ENCODE peak calls at places on chromosomes 13 and 19, in eight cellular contexts. M is upper lobe of right lung; A is CD8-positive, alpha-beta memory T cell; C is ovary; O is heart left ventricle; Y is GM23338; J is fibroblast of lung; F is heart right ventricle. V is an unnamed sample.

GRCh38 chr13:23159205-23159586 is 21.6 kb upstream of the SGCG start:
- DNase-seq in O (no peak), F (peak; percentile 33), J (peak; percentile 12), Y (peak; percentile 90), C (no peak), M (no peak), A (no peak), V (peak; percentile 81)

GRCh38 chr19:13838943-13839192 is 38.1 kb upstream of the NANOS3 start:
- DNase-seq in M (no peak), C (no peak), O (peak; percentile 93), A (no peak), Y (no peak), F (peak; percentile 93), J (no peak), V (no peak)

GRCh38 chr13:80337011-80337688 is 3.8 kb downstream of the SPRY2 start:
- DNase-seq in C (no peak), J (peak; percentile 26), A (no peak), Y (no peak), M (no peak), F (no peak), O (no peak), V (peak; percentile 30)

GRCh38 chr19:43789029-43789428 is 8.3 kb upstream of the KCNN4 start:
- DNase-seq in J (peak; percentile 44), F (no peak), Y (peak; percentile 80), O (no peak), C (no peak), A (no peak), M (no peak), V (peak; percentile 27)

GRCh38 chr13:99970761-99971575 is 599 bp downstream of the ZIC5 start:
- DNase-seq in F (no peak), J (no peak), M (no peak), A (no peak), C (no peak), Y (peak; percentile 69), O (no peak), V (peak; percentile 94)

GRCh38 chr13:51007216-51007615 is 97.6 kb downstream of the RNASEH2B start:
- DNase-seq in Y (no peak), A (no peak), C (no peak), J (no peak), M (no peak), F (no peak), O (no peak), V (no peak)

GRCh38 chr13:40318366-40318765 is 348.1 kb downstream of the FOXO1 start:
- DNase-seq in Y (no peak), J (no peak), C (peak; percentile 51), F (peak; percentile 41), M (no peak), A (no peak), O (peak; percentile 56), V (peak; percentile 21)

GRCh38 chr13:98279473-98280175 is 102.6 kb upstream of the RNF113B start:
- DNase-seq in F (no peak), M (no peak), O (no peak), C (no peak), J (no peak), A (no peak), Y (no peak), V (peak; percentile 48)

GRCh38 chr19:3263866-3264265 is 39.4 kb downstream of the CELF5 start:
- DNase-seq in O (no peak), F (no peak), J (peak; percentile 22), A (no peak), M (no peak), Y (no peak), C (no peak), V (no peak)

GRCh38 chr19:49981603-49982593 is 20.9 kb upstream of the SIGLEC11 start:
- DNase-seq in F (no peak), C (no peak), J (no peak), A (no peak), O (no peak), Y (no peak), M (no peak), V (no peak)

GRCh38 chr19:51357952-51358351 is 8.2 kb downstream of the ETFB start:
- DNase-seq in J (no peak), O (no peak), A (no peak), F (no peak), C (no peak), M (no peak), Y (no peak), V (no peak)

GRCh38 chr13:102191951-102192461 is 209.8 kb downstream of the FGF14 start:
- DNase-seq in A (no peak), J (peak; percentile 91), M (no peak), C (no peak), F (no peak), Y (no peak), O (no peak), V (no peak)

DNA sequence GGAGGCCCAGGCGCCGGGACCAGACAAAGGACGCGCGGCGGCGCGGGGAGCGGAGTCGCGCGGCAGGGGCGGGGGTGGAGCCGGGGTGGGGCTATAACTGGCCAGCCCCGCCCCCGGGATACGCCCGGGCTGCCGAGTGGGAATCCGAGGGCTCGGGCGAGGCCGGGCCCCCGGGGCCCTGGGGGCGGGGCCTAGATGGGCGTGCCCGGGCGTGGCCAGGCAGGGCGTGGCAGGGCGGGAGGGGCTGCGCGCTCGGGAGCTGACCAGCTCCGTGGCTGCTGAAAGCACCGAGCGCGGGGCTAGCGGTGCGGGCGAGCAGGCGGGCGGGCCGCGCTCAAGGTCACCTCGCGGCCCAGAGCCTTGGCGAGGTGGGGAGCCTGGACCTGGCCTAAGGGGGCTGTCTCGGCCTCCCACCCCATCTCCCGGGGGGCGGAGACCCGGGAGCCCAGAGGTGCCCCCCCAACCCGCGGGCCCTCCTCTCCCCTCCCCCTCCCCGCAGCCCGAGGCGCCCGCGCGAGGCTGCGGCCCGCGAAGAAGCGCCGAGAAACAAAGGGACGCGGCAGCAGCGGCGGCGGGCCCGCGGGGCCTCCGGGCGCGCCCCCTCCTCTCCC is 1.3 kb downstream of the ELAVL3 start:
- DNase-seq in C (no peak), J (peak; percentile 15), M (no peak), A (no peak), Y (peak; percentile 91), F (peak; percentile 38), O (no peak), V (peak; percentile 100)
- H3K27me3 ChIP-seq in C (peaks cover 11% of the 10 kb centered on the region), J (peaks cover 29% of the 10 kb centered on the region), M (peaks cover 41% of the 10 kb centered on the region), A (peaks cover 15% of the 10 kb centered on the region), Y (peaks cover 34% of the 10 kb centered on the region), F (peaks cover 53% of the 10 kb centered on the region), O (peaks cover 40% of the 10 kb centered on the region), V (peaks cover 37% of the 10 kb centered on the region)

GRCh38 chr13:109816112-109816978 is 30.0 kb upstream of the IRS2 start:
- DNase-seq in A (no peak), Y (peak; percentile 16), C (no peak), F (no peak), J (peak; percentile 59), O (no peak), M (no peak), V (no peak)

GRCh38 chr13:109819851-109820250 is 33.5 kb upstream of the IRS2 start:
- DNase-seq in M (no peak), J (no peak), O (no peak), Y (no peak), A (no peak), F (no peak), C (no peak), V (no peak)

GRCh38 chr13:109816979-109817275 is 30.5 kb upstream of the IRS2 start:
- DNase-seq in A (no peak), M (no peak), C (no peak), J (peak; percentile 86), F (no peak), Y (no peak), O (no peak), V (no peak)

GRCh38 chr13:109818891-109819290 is 32.5 kb upstream of the IRS2 start:
- DNase-seq in O (no peak), C (no peak), A (no peak), F (no peak), Y (no peak), J (peak; percentile 56), M (no peak), V (no peak)

GRCh38 chr13:109818136-109818535 is 31.8 kb upstream of the IRS2 start:
- DNase-seq in J (no peak), F (no peak), O (no peak), C (no peak), Y (no peak), A (no peak), M (no peak), V (no peak)
- H3K27me3 ChIP-seq in J (no peaks in the 10 kb centered on the region), F (peaks cover 14% of the 10 kb centered on the region), O (no peaks in the 10 kb centered on the region), C (no peaks in the 10 kb centered on the region), Y (no peaks in the 10 kb centered on the region), A (no peaks in the 10 kb centered on the region), M (peaks cover 5% of the 10 kb centered on the region), V (no peaks in the 10 kb centered on the region)

GRCh38 chr13:27980280-27980998 is 8.1 kb downstream of the URAD start:
- DNase-seq in O (no peak), A (no peak), F (no peak), Y (peak; percentile 62), M (peak; percentile 33), J (no peak), C (no peak), V (peak; percentile 83)
- H3K27me3 ChIP-seq in O (peaks cover 94% of the 10 kb centered on the region), A (peaks cover 28% of the 10 kb centered on the region), F (peaks cover 98% of the 10 kb centered on the region), Y (peaks cover 93% of the 10 kb centered on the region), M (peaks cover 90% of the 10 kb centered on the region), J (peaks cover 67% of the 10 kb centered on the region), C (no peaks in the 10 kb centered on the region), V (peaks cover 87% of the 10 kb centered on the region)

GRCh38 chr13:27926644-27927434 is 7.0 kb downstream of the PDX1 start:
- DNase-seq in M (no peak), A (no peak), C (no peak), F (no peak), O (no peak), J (no peak), Y (peak; percentile 62), V (peak; percentile 60)

GRCh38 chr13:27924529-27925141 is 4.8 kb downstream of the PDX1 start:
- DNase-seq in O (no peak), A (no peak), J (no peak), M (no peak), Y (peak; percentile 60), F (no peak), C (no peak), V (peak; percentile 66)

GRCh38 chr13:27927444-27928352 is 7.9 kb downstream of the PDX1 start:
- DNase-seq in M (no peak), A (no peak), F (no peak), C (no peak), Y (peak; percentile 59), O (no peak), J (no peak), V (peak; percentile 69)

GRCh38 chr13:27923794-27924528 is 4.2 kb downstream of the PDX1 start:
- DNase-seq in J (no peak), M (no peak), O (no peak), A (no peak), Y (peak; percentile 58), C (no peak), F (no peak), V (peak; percentile 63)

DNA sequence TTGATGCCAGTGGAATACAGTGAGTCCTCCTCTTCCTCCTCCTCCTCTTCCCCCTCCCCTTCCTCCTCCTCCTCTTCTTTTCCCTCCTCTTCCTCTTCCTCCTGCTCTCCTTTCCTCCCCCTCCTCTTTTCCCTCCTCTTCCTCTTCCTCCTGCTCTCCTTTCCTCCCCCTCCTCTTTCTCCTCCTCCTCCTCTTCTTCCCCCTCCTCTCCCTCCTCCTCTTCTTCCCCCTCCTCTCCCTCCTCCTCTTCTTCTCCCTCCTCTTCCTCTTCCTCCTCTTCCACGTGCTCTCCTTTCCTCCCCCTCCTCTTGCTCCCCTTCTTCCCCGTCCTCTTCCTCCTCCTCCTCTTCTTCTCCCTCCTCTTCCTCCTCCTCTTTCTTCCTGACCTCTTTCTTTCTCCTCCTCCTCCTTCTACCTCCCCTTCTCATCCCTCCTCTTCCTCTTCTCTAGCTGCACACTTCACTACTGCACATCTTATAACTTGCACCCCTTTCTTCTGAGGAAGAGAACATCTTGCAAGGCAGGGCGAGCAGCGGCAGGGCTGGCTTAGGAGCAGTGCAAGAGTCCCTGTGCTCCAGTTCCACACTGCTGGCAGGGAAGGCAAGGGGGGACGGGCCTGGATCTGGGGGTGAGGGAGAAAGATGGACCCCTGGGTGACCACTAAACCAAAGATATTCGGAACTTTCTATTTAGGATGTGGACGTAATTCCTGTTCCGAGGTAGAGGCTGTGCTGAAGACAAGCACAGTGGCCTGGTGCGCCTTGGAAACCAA is 5.6 kb downstream of the PDX1 start:
- DNase-seq in Y (no peak), F (no peak), M (no peak), A (no peak), J (no peak), C (no peak), O (no peak), V (no peak)
- H3K27me3 ChIP-seq in Y (peaks cover 100% of the 10 kb centered on the region), F (peaks cover 100% of the 10 kb centered on the region), M (peaks cover 100% of the 10 kb centered on the region), A (peaks cover 60% of the 10 kb centered on the region), J (peaks cover 86% of the 10 kb centered on the region), C (peaks cover 4% of the 10 kb centered on the region), O (peaks cover 99% of the 10 kb centered on the region), V (peaks cover 100% of the 10 kb centered on the region)

V was measured in H7.